ENCODE peak calls at places on chromosomes 2 and 18, in four cellular contexts. W is right atrium auricular region, R is transverse colon, Q is PC-9. J is an unnamed sample.

GRCh38 chr2:240631561-240632290 is 6.4 kb downstream of the GPR35 start:
- DNase-seq in R (no peak), Q (no peak), W (no peak), J (no peak)

GRCh38 chr2:126976721-126977328 is 78.1 kb downstream of the TEX51 start:
- DNase-seq in W (no peak), R (no peak), Q (no peak), J (no peak)

GRCh38 chr2:203675086-203675485 is 31.4 kb upstream of the CD28 start:
- DNase-seq in Q (no peak), R (no peak), W (no peak), J (no peak)

GRCh38 chr18:28036481-28036880 is 140.4 kb downstream of the CDH2 start:
- DNase-seq in W (no peak), Q (no peak), R (no peak), J (no peak)

GRCh38 chr2:217293607-217294006 is 433.7 kb upstream of the TNP1 start:
- DNase-seq in Q (no peak), R (no peak), W (no peak), J (no peak)

GRCh38 chr2:181203916-181204315 is 223.5 kb downstream of the UBE2E3 start:
- DNase-seq in R (no peak), W (no peak), Q (no peak), J (no peak)

GRCh38 chr2:17171446-17172049 is 346.7 kb downstream of the RAD51AP2 start:
- DNase-seq in W (no peak), Q (no peak), R (no peak), J (no peak)

GRCh38 chr18:71450258-71450657 is 1093.9 kb downstream of the CBLN2 start:
- DNase-seq in R (no peak), Q (no peak), W (no peak), J (no peak)

GRCh38 chr18:48991299-48992055 is 40.7 kb upstream of the SMAD7 start:
- DNase-seq in Q (peak; percentile 91), R (no peak), W (no peak), J (no peak)

GRCh38 chr2:135063210-135063609 is 11.1 kb downstream of the RAB3GAP1 start:
- DNase-seq in R (no peak), W (no peak), Q (no peak), J (no peak)

GRCh38 chr2:9703085-9703641 is 72.4 kb upstream of the YWHAQ start:
- DNase-seq in W (peak; percentile 70), R (no peak), Q (peak; percentile 95), J (peak; percentile 42)
- H3K4me1 ChIP-seq in W (no peaks in the 10 kb centered on the region), R (no peaks in the 10 kb centered on the region), Q (peaks cover 46% of the 10 kb centered on the region), J (peaks cover 4% of the 10 kb centered on the region)

GRCh38 chr2:46336560-46336959 is 39.4 kb downstream of the EPAS1 start:
- DNase-seq in R (no peak), Q (no peak), W (no peak), J (no peak)

GRCh38 chr2:46339200-46339599 is 42.0 kb downstream of the EPAS1 start:
- DNase-seq in W (no peak), Q (no peak), R (no peak), J (no peak)

GRCh38 chr2:46338674-46339073 is 41.5 kb downstream of the EPAS1 start:
- DNase-seq in W (no peak), Q (no peak), R (no peak), J (no peak)

GRCh38 chr2:46335966-46336436 is 38.8 kb downstream of the EPAS1 start:
- DNase-seq in W (no peak), Q (peak; percentile 63), R (peak; percentile 63), J (no peak)

GRCh38 chr2:46337208-46337994 is 40.2 kb downstream of the EPAS1 start:
- DNase-seq in W (no peak), R (no peak), Q (no peak), J (no peak)
- TF ChIP-seq CTCF in W (no peak), R (no peak), Q (no peak), J (no peak)

GRCh38 chr2:85737481-85737880 is 16.3 kb upstream of the ATOH8 start:
- DNase-seq in Q (no peak), W (peak; percentile 96), R (peak; percentile 68), J (peak; percentile 68)

GRCh38 chr2:85741811-85742507 is 11.8 kb upstream of the ATOH8 start:
- DNase-seq in R (peak; percentile 51), Q (no peak), W (peak; percentile 95), J (peak; percentile 78)

GRCh38 chr2:85741211-85741610 is 12.6 kb upstream of the ATOH8 start:
- DNase-seq in W (no peak), Q (no peak), R (no peak), J (no peak)

GRCh38 chr2:85737961-85738360 is 15.8 kb upstream of the ATOH8 start:
- DNase-seq in Q (no peak), R (no peak), W (no peak), J (no peak)

DNA sequence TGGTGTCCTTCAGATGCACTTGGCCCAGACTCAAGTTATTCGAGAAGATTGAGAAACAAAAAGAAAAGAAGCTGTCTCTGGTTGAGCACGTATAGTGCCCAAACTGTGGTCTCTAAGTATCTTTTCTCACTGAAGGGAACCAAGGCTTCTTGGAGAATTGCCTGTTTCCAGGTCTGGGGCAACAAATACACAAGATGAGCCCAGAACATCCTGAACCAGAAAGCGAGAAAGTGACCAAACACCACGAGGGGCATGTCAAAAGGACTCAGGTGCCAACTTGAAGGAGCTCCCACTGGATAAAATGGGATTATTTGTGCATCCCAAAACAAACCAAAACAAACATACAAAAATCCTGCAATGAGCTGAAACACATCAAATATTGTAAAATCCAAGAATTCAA is 13.6 kb upstream of the ATOH8 start:
- DNase-seq in Q (no peak), R (no peak), W (no peak), J (no peak)
- H3K4me1 ChIP-seq in Q (peaks cover 17% of the 10 kb centered on the region), R (peaks cover 26% of the 10 kb centered on the region), W (peaks cover 4% of the 10 kb centered on the region), J (peaks cover 33% of the 10 kb centered on the region)

GRCh38 chr2:212532585-212532984 is 6.0 kb downstream of the ERBB4 start:
- DNase-seq in R (no peak), W (no peak), Q (no peak), J (no peak)
- TF ChIP-seq CTCF in R (no peak), W (no peak), Q (no peak), J (no peak)

GRCh38 chr2:118049140-118050128 is 35.6 kb upstream of the CCDC93 start:
- DNase-seq in Q (peak; percentile 55), R (no peak), W (no peak), J (no peak)
- H3K4me1 ChIP-seq in Q (peaks cover 46% of the 10 kb centered on the region), R (no peaks in the 10 kb centered on the region), W (no peaks in the 10 kb centered on the region), J (no peaks in the 10 kb centered on the region)

GRCh38 chr2:109322111-109322510 is 193.1 kb downstream of the SH3RF3 start:
- DNase-seq in W (peak; percentile 95), R (peak; percentile 76), Q (no peak), J (peak; percentile 74)

GRCh38 chr2:109322646-109323045 is 193.6 kb downstream of the SH3RF3 start:
- DNase-seq in W (no peak), R (no peak), Q (no peak), J (no peak)

GRCh38 chr2:109320195-109320935 is 191.4 kb downstream of the SH3RF3 start:
- DNase-seq in R (no peak), W (no peak), Q (no peak), J (no peak)

GRCh38 chr2:109318949-109319342 is 189.9 kb downstream of the SH3RF3 start:
- DNase-seq in W (no peak), R (no peak), Q (no peak), J (no peak)

DNA sequence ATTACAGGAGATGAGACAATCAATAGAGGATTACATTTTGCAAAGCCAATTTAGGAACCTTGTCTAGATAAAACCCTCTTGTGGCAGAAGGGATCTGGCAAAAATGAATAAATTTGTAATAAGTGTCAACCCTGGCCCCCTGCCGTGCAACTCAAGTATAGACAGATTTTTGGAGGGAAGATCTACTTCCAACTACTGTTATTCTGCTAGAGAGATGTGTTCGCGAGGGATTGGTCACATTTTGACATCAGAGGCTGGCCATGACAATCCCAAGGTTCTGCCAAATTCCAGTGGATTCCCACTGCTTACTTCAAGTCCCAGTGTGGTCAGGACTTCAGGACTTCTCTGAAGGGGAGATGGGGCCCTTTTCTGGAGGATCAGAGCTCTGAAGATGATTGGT is 192.6 kb downstream of the SH3RF3 start:
- DNase-seq in Q (no peak), R (no peak), W (peak; percentile 63), J (no peak)
- TF ChIP-seq CTCF in Q (no peak), R (no peak), W (no peak), J (no peak)